ENCODE peak calls at places on chromosomes 12 and 14, in six cellular contexts. One of them, this sample, is unnamed.

GRCh38 chr14:104930526-104931322 is 6.0 kb downstream of the PLD4 start:
- DNase-seq in trophoblast cell: no peak
- DNase-seq in H1: no peak
- DNase-seq in neuronal stem cell: no peak
- DNase-seq in mesenchymal stem cell: no peak
- DNase-seq in IMR-90: no peak
- DNase-seq in this sample: peak; percentile 24

GRCh38 chr12:83642205-83642604 is 955.5 kb downstream of the TMTC2 start:
- DNase-seq in IMR-90: no peak
- DNase-seq in trophoblast cell: no peak
- DNase-seq in H1: no peak
- DNase-seq in mesenchymal stem cell: no peak
- DNase-seq in neuronal stem cell: no peak
- DNase-seq in this sample: no peak

GRCh38 chr12:122078141-122079037 is at the start of gene MLXIP:
- DNase-seq in neuronal stem cell: peak; percentile 84
- DNase-seq in mesenchymal stem cell: peak; percentile 94
- DNase-seq in trophoblast cell: peak; percentile 94
- DNase-seq in H1: peak; percentile 43
- DNase-seq in IMR-90: peak; percentile 89
- DNase-seq in this sample: peak; percentile 93

GRCh38 chr12:96878704-96879103 is 28.4 kb upstream of the NEDD1 start:
- DNase-seq in neuronal stem cell: no peak
- DNase-seq in mesenchymal stem cell: no peak
- DNase-seq in trophoblast cell: no peak
- DNase-seq in H1: no peak
- DNase-seq in IMR-90: peak; percentile 80
- DNase-seq in this sample: no peak

GRCh38 chr14:69532561-69533335 is 41.9 kb downstream of the CCDC177 start:
- DNase-seq in neuronal stem cell: no peak
- DNase-seq in IMR-90: no peak
- DNase-seq in trophoblast cell: no peak
- DNase-seq in mesenchymal stem cell: no peak
- DNase-seq in H1: no peak
- DNase-seq in this sample: no peak

GRCh38 chr14:93717968-93718320 is 70.3 kb downstream of the PRIMA1 start:
- DNase-seq in IMR-90: no peak
- DNase-seq in H1: no peak
- DNase-seq in neuronal stem cell: no peak
- DNase-seq in mesenchymal stem cell: no peak
- DNase-seq in trophoblast cell: no peak
- DNase-seq in this sample: no peak

GRCh38 chr12:22459872-22460490 is 84.4 kb downstream of the C2CD5 start:
- DNase-seq in IMR-90: peak; percentile 54
- DNase-seq in neuronal stem cell: peak; percentile 12
- DNase-seq in H1: no peak
- DNase-seq in mesenchymal stem cell: peak; percentile 59
- DNase-seq in trophoblast cell: peak; percentile 88
- DNase-seq in this sample: no peak

GRCh38 chr14:103308717-103309616 is 25.1 kb upstream of the EIF5 start:
- DNase-seq in IMR-90: no peak
- DNase-seq in trophoblast cell: no peak
- DNase-seq in neuronal stem cell: no peak
- DNase-seq in mesenchymal stem cell: no peak
- DNase-seq in H1: no peak
- DNase-seq in this sample: no peak

GRCh38 chr12:131082795-131083194 is 129.1 kb downstream of the ADGRD1 start:
- DNase-seq in mesenchymal stem cell: no peak
- DNase-seq in IMR-90: no peak
- DNase-seq in neuronal stem cell: no peak
- DNase-seq in H1: no peak
- DNase-seq in trophoblast cell: no peak
- DNase-seq in this sample: peak; percentile 15

DNA sequence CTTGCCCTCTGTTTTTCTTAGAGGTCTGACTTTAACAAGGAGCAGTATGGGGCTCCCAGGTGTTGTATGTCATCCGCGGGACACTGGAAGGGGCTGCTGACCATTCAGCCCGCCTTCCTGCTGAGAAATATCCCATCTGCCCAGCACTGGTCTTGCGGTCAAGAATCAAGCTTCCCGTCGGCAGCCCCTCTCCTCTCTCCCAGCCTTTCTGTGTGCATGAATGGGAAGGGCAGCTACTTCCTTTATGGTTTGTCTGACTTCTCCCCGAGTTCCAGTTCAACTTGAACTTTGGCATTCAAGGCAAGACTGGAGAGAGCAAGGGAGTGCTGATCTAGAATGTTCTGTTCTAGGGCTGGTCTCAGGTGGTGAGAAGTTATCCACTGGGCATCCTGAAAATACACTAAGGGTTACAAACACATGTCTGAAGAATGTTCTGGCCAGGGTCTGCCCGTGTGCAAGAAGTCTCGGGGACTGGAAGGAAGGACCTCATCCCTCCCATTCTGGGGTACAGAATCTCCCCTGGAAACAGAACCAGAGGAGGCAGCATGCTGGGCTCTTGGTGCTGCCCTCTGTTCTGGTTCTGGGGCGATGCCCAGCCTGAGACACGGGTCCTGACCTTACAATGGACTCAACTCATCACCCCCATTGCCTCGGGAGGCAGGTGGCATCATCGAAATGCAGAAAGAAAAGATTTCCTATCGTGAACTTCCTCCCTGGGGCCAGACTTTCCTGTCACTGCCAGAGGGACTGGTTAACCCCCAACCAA is 51.7 kb downstream of the PSMA6 start:
- DNase-seq in trophoblast cell: no peak
- DNase-seq in H1: no peak
- DNase-seq in mesenchymal stem cell: no peak
- DNase-seq in IMR-90: no peak
- DNase-seq in neuronal stem cell: no peak
- DNase-seq in this sample: peak; percentile 20
- H2AK5ac ChIP-seq in trophoblast cell: peak overlapping the region; percentile 37
- H2AK5ac ChIP-seq in H1: no peak overlapping the region
- H2AK5ac ChIP-seq in mesenchymal stem cell: no peak overlapping the region
- H2AK5ac ChIP-seq in IMR-90: no peak overlapping the region
- H2AK5ac ChIP-seq in neuronal stem cell: no peak overlapping the region
- H2AK5ac ChIP-seq in this sample: no peak overlapping the region

DNA sequence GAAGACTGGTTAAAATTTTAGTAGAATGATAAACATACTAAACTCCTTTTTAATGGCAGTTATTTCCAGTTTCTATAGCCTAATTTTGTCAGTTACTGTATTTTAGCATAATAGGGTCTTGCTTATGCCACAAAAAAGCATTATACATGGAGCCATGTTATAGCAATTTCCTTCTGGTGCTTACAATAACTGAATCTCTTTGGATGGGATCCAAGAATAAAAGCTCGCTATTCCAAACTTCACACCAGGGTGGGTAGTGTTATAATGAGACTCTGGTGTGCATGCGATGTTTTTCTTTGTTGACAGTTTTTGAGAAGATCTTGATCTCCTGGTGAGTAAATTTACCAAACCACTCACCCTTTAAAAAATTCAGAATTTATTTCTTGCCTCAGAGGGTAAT is 90.4 kb upstream of the CCDC91 start:
- DNase-seq in H1: no peak
- DNase-seq in IMR-90: no peak
- DNase-seq in trophoblast cell: no peak
- DNase-seq in neuronal stem cell: no peak
- DNase-seq in mesenchymal stem cell: no peak
- DNase-seq in this sample: no peak
- H3K14ac ChIP-seq in H1: no peak overlapping the region
- H3K14ac ChIP-seq in IMR-90: no peak overlapping the region
- H3K14ac ChIP-seq in trophoblast cell: no peak overlapping the region
- H3K14ac ChIP-seq in neuronal stem cell: no peak overlapping the region
- H3K14ac ChIP-seq in mesenchymal stem cell: no peak overlapping the region
- H3K14ac ChIP-seq in this sample: no peak overlapping the region

GRCh38 chr14:20455355-20456300 is 602 bp downstream of the APEX1 start:
- DNase-seq in neuronal stem cell: no peak
- DNase-seq in IMR-90: peak; percentile 89
- DNase-seq in mesenchymal stem cell: peak; percentile 97
- DNase-seq in H1: no peak
- DNase-seq in trophoblast cell: peak; percentile 75
- DNase-seq in this sample: no peak

GRCh38 chr14:20460458-20461229 is 590 bp downstream of the PIP4P1 start:
- DNase-seq in trophoblast cell: peak; percentile 27
- DNase-seq in H1: no peak
- DNase-seq in mesenchymal stem cell: no peak
- DNase-seq in IMR-90: no peak
- DNase-seq in neuronal stem cell: no peak
- DNase-seq in this sample: peak; percentile 63

GRCh38 chr14:20458031-20458789 is 3.0 kb downstream of the PIP4P1 start:
- DNase-seq in H1: no peak
- DNase-seq in IMR-90: no peak
- DNase-seq in trophoblast cell: no peak
- DNase-seq in neuronal stem cell: no peak
- DNase-seq in mesenchymal stem cell: no peak
- DNase-seq in this sample: no peak

GRCh38 chr14:20456971-20457370 is 1.9 kb downstream of the APEX1 start:
- DNase-seq in H1: no peak
- DNase-seq in neuronal stem cell: no peak
- DNase-seq in mesenchymal stem cell: no peak
- DNase-seq in IMR-90: no peak
- DNase-seq in trophoblast cell: no peak
- DNase-seq in this sample: no peak

GRCh38 chr14:20461230-20462141 is at the start of gene PIP4P1:
- DNase-seq in H1: peak; percentile 100
- DNase-seq in trophoblast cell: peak; percentile 100
- DNase-seq in mesenchymal stem cell: peak; percentile 100
- DNase-seq in neuronal stem cell: peak; percentile 99
- DNase-seq in IMR-90: peak; percentile 100
- DNase-seq in this sample: peak; percentile 100
- H2AK5ac ChIP-seq in H1: peak within 1 kb of the TSS; percentile 46
- H2AK5ac ChIP-seq in trophoblast cell: peak within 1 kb of the TSS; percentile 74
- H2AK5ac ChIP-seq in mesenchymal stem cell: peak within 1 kb of the TSS; percentile 80
- H2AK5ac ChIP-seq in neuronal stem cell: peak within 1 kb of the TSS; percentile 34
- H2AK5ac ChIP-seq in IMR-90: peak within 1 kb of the TSS; percentile 70
- H2AK5ac ChIP-seq in this sample: no peak within 1 kb of the TSS

GRCh38 chr12:47748899-47749298 is 9.8 kb downstream of the RAPGEF3 start:
- DNase-seq in neuronal stem cell: no peak
- DNase-seq in IMR-90: no peak
- DNase-seq in trophoblast cell: no peak
- DNase-seq in mesenchymal stem cell: no peak
- DNase-seq in H1: no peak
- DNase-seq in this sample: no peak
- H3K14ac ChIP-seq in neuronal stem cell: no peak overlapping the region
- H3K14ac ChIP-seq in IMR-90: no peak overlapping the region
- H3K14ac ChIP-seq in trophoblast cell: no peak overlapping the region
- H3K14ac ChIP-seq in mesenchymal stem cell: no peak overlapping the region
- H3K14ac ChIP-seq in H1: no peak overlapping the region
- H3K14ac ChIP-seq in this sample: no peak overlapping the region

DNA sequence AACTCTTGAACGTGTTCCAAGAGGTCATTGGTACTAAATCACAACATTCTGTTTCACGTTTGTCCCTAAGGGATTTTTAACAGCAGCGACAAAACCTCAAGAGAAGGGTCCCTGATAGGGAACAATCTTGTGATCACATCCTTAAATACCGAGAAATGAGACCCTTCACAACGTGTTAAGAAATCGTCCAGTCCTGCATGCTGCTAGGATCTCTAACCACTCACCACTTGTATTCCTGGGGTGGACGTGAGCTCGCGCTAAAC is 134.2 kb upstream of the KRAS start:
- DNase-seq in trophoblast cell: no peak
- DNase-seq in IMR-90: no peak
- DNase-seq in H1: no peak
- DNase-seq in mesenchymal stem cell: no peak
- DNase-seq in neuronal stem cell: no peak
- DNase-seq in this sample: no peak
- H2AK5ac ChIP-seq in trophoblast cell: no peak overlapping the region
- H2AK5ac ChIP-seq in IMR-90: peak overlapping the region; percentile 95
- H2AK5ac ChIP-seq in H1: peak overlapping the region; percentile 82
- H2AK5ac ChIP-seq in mesenchymal stem cell: no peak overlapping the region
- H2AK5ac ChIP-seq in neuronal stem cell: no peak overlapping the region
- H2AK5ac ChIP-seq in this sample: no peak overlapping the region

DNA sequence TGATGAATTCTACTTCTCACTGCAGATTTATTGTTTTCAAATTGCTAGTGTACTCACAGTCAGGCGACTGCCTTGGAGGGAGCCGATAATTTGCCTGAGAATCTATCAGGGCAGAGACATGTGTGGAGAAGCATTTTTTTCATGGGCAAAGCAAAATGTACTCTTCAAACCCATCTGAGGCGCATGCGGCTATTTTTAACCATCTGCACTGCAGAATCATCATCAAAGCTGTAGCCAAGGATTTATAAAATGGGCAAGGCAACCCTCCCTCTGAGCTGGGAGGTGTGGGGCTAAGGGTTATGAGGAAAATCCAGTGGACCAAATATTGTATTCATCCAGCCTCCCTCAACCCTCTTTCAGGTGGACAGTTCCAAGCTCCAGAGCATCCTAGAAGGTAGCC is 37.7 kb downstream of the BEST3 start:
- DNase-seq in trophoblast cell: no peak
- DNase-seq in mesenchymal stem cell: no peak
- DNase-seq in IMR-90: no peak
- DNase-seq in neuronal stem cell: no peak
- DNase-seq in H1: no peak
- DNase-seq in this sample: no peak
- H3K14ac ChIP-seq in trophoblast cell: no peak overlapping the region
- H3K14ac ChIP-seq in mesenchymal stem cell: no peak overlapping the region
- H3K14ac ChIP-seq in IMR-90: no peak overlapping the region
- H3K14ac ChIP-seq in neuronal stem cell: no peak overlapping the region
- H3K14ac ChIP-seq in H1: no peak overlapping the region
- H3K14ac ChIP-seq in this sample: no peak overlapping the region

This sample was measured in H9.